ENCODE peak calls at places on chromosomes 13 and 19, in eight cellular contexts. One of them, this sample, is unnamed. For H3K4me1 and H3K36me3, the result is how much of the 10 kb centered on the place peaks cover.

GRCh38 chr19:15244106-15244803 is 12.0 kb upstream of the EPHX3 start:
- DNase-seq in tibial nerve: no peak
- DNase-seq in adrenal gland: no peak
- DNase-seq in GM23338: no peak
- DNase-seq in Karpas-422: no peak
- DNase-seq in kidney: peak
- DNase-seq in CD8-positive, alpha-beta memory T cell: no peak
- DNase-seq in heart right ventricle: no peak
- DNase-seq in this sample: no peak

GRCh38 chr13:23848639-23849282 is 40.4 kb downstream of the MIPEP start:
- DNase-seq in tibial nerve: no peak
- DNase-seq in adrenal gland: no peak
- DNase-seq in GM23338: no peak
- DNase-seq in Karpas-422: peak
- DNase-seq in kidney: no peak
- DNase-seq in CD8-positive, alpha-beta memory T cell: no peak
- DNase-seq in heart right ventricle: no peak
- DNase-seq in this sample: no peak

GRCh38 chr13:50676602-50677001 is 166.9 kb downstream of the DLEU7 start:
- DNase-seq in tibial nerve: no peak
- DNase-seq in adrenal gland: peak
- DNase-seq in GM23338: no peak
- DNase-seq in Karpas-422: no peak
- DNase-seq in kidney: no peak
- DNase-seq in CD8-positive, alpha-beta memory T cell: peak
- DNase-seq in heart right ventricle: no peak
- DNase-seq in this sample: no peak

GRCh38 chr19:41694831-41695635 is 7.0 kb upstream of the CEACAM7 start:
- DNase-seq in tibial nerve: no peak
- DNase-seq in adrenal gland: peak
- DNase-seq in GM23338: no peak
- DNase-seq in Karpas-422: no peak
- DNase-seq in kidney: no peak
- DNase-seq in CD8-positive, alpha-beta memory T cell: no peak
- DNase-seq in heart right ventricle: no peak
- DNase-seq in this sample: no peak

GRCh38 chr19:48676887-48677286 is 4.1 kb upstream of the NTN5 start:
- DNase-seq in tibial nerve: no peak
- DNase-seq in adrenal gland: no peak
- DNase-seq in GM23338: no peak
- DNase-seq in Karpas-422: no peak
- DNase-seq in kidney: no peak
- DNase-seq in CD8-positive, alpha-beta memory T cell: no peak
- DNase-seq in heart right ventricle: no peak
- DNase-seq in this sample: no peak

GRCh38 chr13:73467103-73467502 is 408.3 kb downstream of the KLF5 start:
- DNase-seq in tibial nerve: no peak
- DNase-seq in adrenal gland: no peak
- DNase-seq in GM23338: no peak
- DNase-seq in Karpas-422: no peak
- DNase-seq in kidney: no peak
- DNase-seq in CD8-positive, alpha-beta memory T cell: no peak
- DNase-seq in heart right ventricle: no peak
- DNase-seq in this sample: no peak

GRCh38 chr13:28659611-28659970 is 661 bp downstream of the POMP start:
- DNase-seq in tibial nerve: no peak
- DNase-seq in adrenal gland: no peak
- DNase-seq in GM23338: no peak
- DNase-seq in Karpas-422: no peak
- DNase-seq in kidney: no peak
- DNase-seq in CD8-positive, alpha-beta memory T cell: peak
- DNase-seq in heart right ventricle: no peak
- DNase-seq in this sample: no peak

GRCh38 chr19:16898306-16899015 is 9.7 kb downstream of the F2RL3 start:
- DNase-seq in tibial nerve: no peak
- DNase-seq in adrenal gland: no peak
- DNase-seq in GM23338: no peak
- DNase-seq in Karpas-422: no peak
- DNase-seq in kidney: no peak
- DNase-seq in CD8-positive, alpha-beta memory T cell: no peak
- DNase-seq in heart right ventricle: no peak
- DNase-seq in this sample: no peak

GRCh38 chr19:43809762-43810696 is 7.8 kb upstream of the LYPD5 start:
- DNase-seq in tibial nerve: no peak
- DNase-seq in adrenal gland: no peak
- DNase-seq in GM23338: peak
- DNase-seq in Karpas-422: peak
- DNase-seq in kidney: no peak
- DNase-seq in CD8-positive, alpha-beta memory T cell: peak
- DNase-seq in heart right ventricle: no peak
- DNase-seq in this sample: no peak

GRCh38 chr19:33325920-33326319 is 23.6 kb upstream of the CEBPA start:
- DNase-seq in tibial nerve: no peak
- DNase-seq in adrenal gland: no peak
- DNase-seq in GM23338: no peak
- DNase-seq in Karpas-422: no peak
- DNase-seq in kidney: no peak
- DNase-seq in CD8-positive, alpha-beta memory T cell: no peak
- DNase-seq in heart right ventricle: no peak
- DNase-seq in this sample: peak

GRCh38 chr13:64869539-64869938 is 2360.6 kb downstream of the PCDH9 start:
- DNase-seq in tibial nerve: no peak
- DNase-seq in adrenal gland: no peak
- DNase-seq in GM23338: no peak
- DNase-seq in Karpas-422: no peak
- DNase-seq in kidney: no peak
- DNase-seq in CD8-positive, alpha-beta memory T cell: no peak
- DNase-seq in heart right ventricle: no peak
- DNase-seq in this sample: no peak

GRCh38 chr19:51127755-51128154 is 3.0 kb downstream of the SIGLEC9 start:
- DNase-seq in tibial nerve: no peak
- DNase-seq in adrenal gland: peak
- DNase-seq in GM23338: no peak
- DNase-seq in Karpas-422: no peak
- DNase-seq in kidney: no peak
- DNase-seq in CD8-positive, alpha-beta memory T cell: no peak
- DNase-seq in heart right ventricle: peak
- DNase-seq in this sample: no peak

GRCh38 chr19:42242071-42242511 is 311 bp downstream of the GSK3A start:
- DNase-seq in tibial nerve: no peak
- DNase-seq in adrenal gland: peak
- DNase-seq in GM23338: no peak
- DNase-seq in Karpas-422: no peak
- DNase-seq in kidney: no peak
- DNase-seq in CD8-positive, alpha-beta memory T cell: no peak
- DNase-seq in heart right ventricle: no peak
- DNase-seq in this sample: no peak

GRCh38 chr19:51550848-51551672 is 19.6 kb upstream of the SIGLEC6 start:
- DNase-seq in tibial nerve: no peak
- DNase-seq in adrenal gland: no peak
- DNase-seq in GM23338: no peak
- DNase-seq in Karpas-422: no peak
- DNase-seq in kidney: no peak
- DNase-seq in CD8-positive, alpha-beta memory T cell: no peak
- DNase-seq in heart right ventricle: no peak
- DNase-seq in this sample: no peak

GRCh38 chr19:19459707-19460251 is 54.3 kb downstream of the GATAD2A start:
- DNase-seq in tibial nerve: no peak
- DNase-seq in adrenal gland: peak
- DNase-seq in GM23338: no peak
- DNase-seq in Karpas-422: peak
- DNase-seq in kidney: peak
- DNase-seq in CD8-positive, alpha-beta memory T cell: peak
- DNase-seq in heart right ventricle: no peak
- DNase-seq in this sample: peak

GRCh38 chr19:39890755-39891551 is 43.5 kb downstream of the FCGBP start:
- DNase-seq in tibial nerve: no peak
- DNase-seq in adrenal gland: no peak
- DNase-seq in GM23338: no peak
- DNase-seq in Karpas-422: no peak
- DNase-seq in kidney: peak
- DNase-seq in CD8-positive, alpha-beta memory T cell: no peak
- DNase-seq in heart right ventricle: no peak
- DNase-seq in this sample: no peak

GRCh38 chr19:679418-680286 is 3.5 kb downstream of the FSTL3 start:
- DNase-seq in tibial nerve: peak
- DNase-seq in adrenal gland: peak
- DNase-seq in GM23338: peak
- DNase-seq in Karpas-422: peak
- DNase-seq in kidney: peak
- DNase-seq in CD8-positive, alpha-beta memory T cell: peak
- DNase-seq in heart right ventricle: peak
- DNase-seq in this sample: peak

GRCh38 chr19:33771308-33772101 is 25.2 kb upstream of the KCTD15 start:
- DNase-seq in tibial nerve: no peak
- DNase-seq in adrenal gland: peak
- DNase-seq in GM23338: peak
- DNase-seq in Karpas-422: peak
- DNase-seq in kidney: peak
- DNase-seq in CD8-positive, alpha-beta memory T cell: peak
- DNase-seq in heart right ventricle: peak
- DNase-seq in this sample: peak

GRCh38 chr19:14361824-14362223 is 19.4 kb upstream of the ADGRE5 start:
- DNase-seq in tibial nerve: no peak
- DNase-seq in adrenal gland: no peak
- DNase-seq in GM23338: peak
- DNase-seq in Karpas-422: peak
- DNase-seq in kidney: no peak
- DNase-seq in CD8-positive, alpha-beta memory T cell: peak
- DNase-seq in heart right ventricle: no peak
- DNase-seq in this sample: no peak

GRCh38 chr19:53389591-53390377 is 5.2 kb upstream of the ZNF765 start:
- DNase-seq in tibial nerve: no peak
- DNase-seq in adrenal gland: no peak
- DNase-seq in GM23338: peak
- DNase-seq in Karpas-422: peak
- DNase-seq in kidney: peak
- DNase-seq in CD8-positive, alpha-beta memory T cell: no peak
- DNase-seq in heart right ventricle: no peak
- DNase-seq in this sample: no peak

GRCh38 chr13:50357586-50358118 is 342.4 kb downstream of the KCNRG start:
- DNase-seq in tibial nerve: no peak
- DNase-seq in adrenal gland: peak
- DNase-seq in GM23338: no peak
- DNase-seq in Karpas-422: no peak
- DNase-seq in kidney: no peak
- DNase-seq in CD8-positive, alpha-beta memory T cell: no peak
- DNase-seq in heart right ventricle: peak
- DNase-seq in this sample: peak

GRCh38 chr19:52336976-52337375 is 933 bp downstream of the ZNF610 start:
- DNase-seq in tibial nerve: no peak
- DNase-seq in adrenal gland: no peak
- DNase-seq in GM23338: peak
- DNase-seq in Karpas-422: peak
- DNase-seq in kidney: no peak
- DNase-seq in CD8-positive, alpha-beta memory T cell: no peak
- DNase-seq in heart right ventricle: no peak
- DNase-seq in this sample: no peak

GRCh38 chr19:18114483-18114882 is 16.9 kb downstream of the MAST3 start:
- DNase-seq in tibial nerve: no peak
- DNase-seq in adrenal gland: no peak
- DNase-seq in GM23338: no peak
- DNase-seq in Karpas-422: no peak
- DNase-seq in kidney: no peak
- DNase-seq in CD8-positive, alpha-beta memory T cell: no peak
- DNase-seq in heart right ventricle: no peak
- DNase-seq in this sample: no peak
- H3K27ac ChIP-seq in tibial nerve: no peak
- H3K27ac ChIP-seq in adrenal gland: no peak
- H3K27ac ChIP-seq in GM23338: no peak
- H3K27ac ChIP-seq in Karpas-422: no peak
- H3K27ac ChIP-seq in kidney: no peak
- H3K27ac ChIP-seq in CD8-positive, alpha-beta memory T cell: no peak
- H3K27ac ChIP-seq in heart right ventricle: no peak
- H3K27ac ChIP-seq in this sample: no peak

GRCh38 chr13:36142735-36143134 is 11.6 kb upstream of the DCLK1 start:
- DNase-seq in tibial nerve: no peak
- DNase-seq in adrenal gland: no peak
- DNase-seq in GM23338: peak
- DNase-seq in Karpas-422: no peak
- DNase-seq in kidney: no peak
- DNase-seq in CD8-positive, alpha-beta memory T cell: no peak
- DNase-seq in heart right ventricle: no peak
- DNase-seq in this sample: no peak
- H3K4me1 ChIP-seq in tibial nerve: under half
- H3K4me1 ChIP-seq in adrenal gland: under half
- H3K4me1 ChIP-seq in GM23338: under half
- H3K4me1 ChIP-seq in Karpas-422: under half
- H3K4me1 ChIP-seq in kidney: under half
- H3K4me1 ChIP-seq in CD8-positive, alpha-beta memory T cell: under half
- H3K4me1 ChIP-seq in heart right ventricle: under half
- H3K4me1 ChIP-seq in this sample: under half

DNA sequence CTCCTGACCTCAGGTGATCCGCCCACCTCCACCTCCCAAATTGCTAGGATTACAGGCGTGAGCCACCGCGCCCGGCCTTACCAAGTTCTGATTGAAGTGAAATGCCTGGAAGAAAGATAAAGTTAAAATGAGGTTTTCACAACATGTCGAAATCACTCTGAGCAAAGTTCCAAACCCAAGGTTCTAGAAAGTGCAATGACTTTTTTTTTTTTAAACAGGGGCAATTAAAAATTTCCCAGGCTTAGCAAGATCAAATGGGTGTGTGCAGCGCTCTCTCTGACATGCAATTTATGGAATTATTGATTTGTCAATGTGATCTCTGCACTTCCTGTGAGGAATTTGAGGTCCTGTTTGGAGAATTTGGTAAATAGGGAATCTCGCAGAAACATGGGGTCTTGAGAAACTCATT is 12.8 kb upstream of the MAP2K2 start:
- DNase-seq in tibial nerve: no peak
- DNase-seq in adrenal gland: no peak
- DNase-seq in GM23338: no peak
- DNase-seq in Karpas-422: no peak
- DNase-seq in kidney: no peak
- DNase-seq in CD8-positive, alpha-beta memory T cell: no peak
- DNase-seq in heart right ventricle: no peak
- DNase-seq in this sample: no peak
- H3K36me3 ChIP-seq in tibial nerve: under half
- H3K36me3 ChIP-seq in adrenal gland: under half
- H3K36me3 ChIP-seq in GM23338: under half
- H3K36me3 ChIP-seq in Karpas-422: under half
- H3K36me3 ChIP-seq in kidney: under half
- H3K36me3 ChIP-seq in CD8-positive, alpha-beta memory T cell: under half
- H3K36me3 ChIP-seq in heart right ventricle: under half
- H3K36me3 ChIP-seq in this sample: under half

GRCh38 chr19:7570761-7571160 is 24.9 kb upstream of the CAMSAP3 start:
- DNase-seq in tibial nerve: no peak
- DNase-seq in adrenal gland: no peak
- DNase-seq in GM23338: no peak
- DNase-seq in Karpas-422: no peak
- DNase-seq in kidney: no peak
- DNase-seq in CD8-positive, alpha-beta memory T cell: no peak
- DNase-seq in heart right ventricle: no peak
- DNase-seq in this sample: no peak
- H3K27ac ChIP-seq in tibial nerve: no peak
- H3K27ac ChIP-seq in adrenal gland: no peak
- H3K27ac ChIP-seq in GM23338: no peak
- H3K27ac ChIP-seq in Karpas-422: no peak
- H3K27ac ChIP-seq in kidney: no peak
- H3K27ac ChIP-seq in CD8-positive, alpha-beta memory T cell: no peak
- H3K27ac ChIP-seq in heart right ventricle: no peak
- H3K27ac ChIP-seq in this sample: no peak

This sample was measured in body of pancreas.